ENCODE peak calls at places on chromosomes 12 and 14, in five cellular contexts. One of them, this sample, is unnamed.
A peak's percentile ranks its signal among the peaks of the same experiment; 100 is the strongest.

GRCh38 chr14:64234877-64235651 is 59.1 kb downstream of the ESR2 start:
- DNase-seq in PC-3: peak; percentile 85
- DNase-seq in tibial artery: no peak
- DNase-seq in thoracic aorta: no peak
- DNase-seq in SK-N-SH: peak; percentile 70
- DNase-seq in this sample: no peak

GRCh38 chr14:22561661-22562579 is 27.1 kb downstream of the DAD1 start:
- DNase-seq in SK-N-SH: no peak
- DNase-seq in PC-3: no peak
- DNase-seq in tibial artery: no peak
- DNase-seq in thoracic aorta: no peak
- DNase-seq in this sample: no peak

GRCh38 chr12:52362118-52362726 is 5.1 kb downstream of the KRT85 start:
- DNase-seq in SK-N-SH: no peak
- DNase-seq in thoracic aorta: no peak
- DNase-seq in PC-3: no peak
- DNase-seq in tibial artery: no peak
- DNase-seq in this sample: no peak

GRCh38 chr12:3135522-3136461 is 58.6 kb downstream of the TSPAN9 start:
- DNase-seq in thoracic aorta: no peak
- DNase-seq in tibial artery: peak; percentile 40
- DNase-seq in SK-N-SH: peak; percentile 90
- DNase-seq in PC-3: peak; percentile 69
- DNase-seq in this sample: peak; percentile 81

GRCh38 chr14:61569783-61570182 is 125.5 kb upstream of the HIF1A start:
- DNase-seq in PC-3: peak; percentile 95
- DNase-seq in tibial artery: peak; percentile 53
- DNase-seq in thoracic aorta: no peak
- DNase-seq in SK-N-SH: no peak
- DNase-seq in this sample: peak; percentile 97

GRCh38 chr14:80618751-80619329 is 322.7 kb downstream of the CEP128 start:
- DNase-seq in thoracic aorta: no peak
- DNase-seq in SK-N-SH: no peak
- DNase-seq in tibial artery: no peak
- DNase-seq in PC-3: no peak
- DNase-seq in this sample: no peak

GRCh38 chr12:48960834-48961233 is 3.5 kb upstream of the ARF3 start:
- DNase-seq in thoracic aorta: no peak
- DNase-seq in tibial artery: no peak
- DNase-seq in SK-N-SH: no peak
- DNase-seq in PC-3: no peak
- DNase-seq in this sample: no peak

GRCh38 chr12:62866451-62867082 is 68.4 kb downstream of the PPM1H start:
- DNase-seq in PC-3: peak; percentile 81
- DNase-seq in thoracic aorta: no peak
- DNase-seq in tibial artery: no peak
- DNase-seq in SK-N-SH: no peak
- DNase-seq in this sample: peak; percentile 29

GRCh38 chr14:42228611-42229010 is 621.9 kb downstream of the LRFN5 start:
- DNase-seq in thoracic aorta: no peak
- DNase-seq in SK-N-SH: no peak
- DNase-seq in tibial artery: no peak
- DNase-seq in PC-3: no peak
- DNase-seq in this sample: no peak

GRCh38 chr14:105347587-105347968 is 33.0 kb downstream of the PACS2 start:
- DNase-seq in thoracic aorta: no peak
- DNase-seq in PC-3: no peak
- DNase-seq in tibial artery: no peak
- DNase-seq in SK-N-SH: no peak
- DNase-seq in this sample: no peak

GRCh38 chr12:113298861-113299545 is 35.9 kb downstream of the SLC8B1 start:
- DNase-seq in PC-3: no peak
- DNase-seq in tibial artery: peak; percentile 82
- DNase-seq in thoracic aorta: peak; percentile 49
- DNase-seq in SK-N-SH: no peak
- DNase-seq in this sample: no peak

GRCh38 chr14:51996148-51996746 is 6.9 kb downstream of the RTRAF start:
- DNase-seq in thoracic aorta: no peak
- DNase-seq in tibial artery: no peak
- DNase-seq in PC-3: peak; percentile 58
- DNase-seq in SK-N-SH: no peak
- DNase-seq in this sample: peak; percentile 78

GRCh38 chr12:47097276-47097896 is 17.6 kb upstream of the AMIGO2 start:
- DNase-seq in SK-N-SH: no peak
- DNase-seq in tibial artery: no peak
- DNase-seq in thoracic aorta: no peak
- DNase-seq in PC-3: peak; percentile 80
- DNase-seq in this sample: no peak

GRCh38 chr14:23392613-23393012 is 15.5 kb downstream of the MYH6 start:
- DNase-seq in PC-3: no peak
- DNase-seq in thoracic aorta: no peak
- DNase-seq in tibial artery: no peak
- DNase-seq in SK-N-SH: no peak
- DNase-seq in this sample: no peak

GRCh38 chr12:4302881-4303280 is 18.1 kb upstream of the TIGAR start:
- DNase-seq in PC-3: no peak
- DNase-seq in thoracic aorta: no peak
- DNase-seq in SK-N-SH: no peak
- DNase-seq in tibial artery: no peak
- DNase-seq in this sample: no peak

GRCh38 chr12:8953773-8954402 is 4.4 kb upstream of the M6PR start:
- DNase-seq in PC-3: no peak
- DNase-seq in tibial artery: no peak
- DNase-seq in SK-N-SH: no peak
- DNase-seq in thoracic aorta: no peak
- DNase-seq in this sample: no peak

GRCh38 chr14:102556098-102556677 is 36.3 kb upstream of the RCOR1 start:
- DNase-seq in thoracic aorta: no peak
- DNase-seq in SK-N-SH: peak; percentile 22
- DNase-seq in tibial artery: no peak
- DNase-seq in PC-3: no peak
- DNase-seq in this sample: no peak

GRCh38 chr12:55681142-55682077 is 26.3 kb downstream of the ITGA7 start:
- DNase-seq in thoracic aorta: peak; percentile 63
- DNase-seq in PC-3: peak; percentile 92
- DNase-seq in tibial artery: peak; percentile 35
- DNase-seq in SK-N-SH: no peak
- DNase-seq in this sample: peak; percentile 62

GRCh38 chr14:38808734-38809455 is 294.1 kb downstream of the SEC23A start:
- DNase-seq in tibial artery: no peak
- DNase-seq in SK-N-SH: no peak
- DNase-seq in PC-3: peak; percentile 16
- DNase-seq in thoracic aorta: no peak
- DNase-seq in this sample: no peak

GRCh38 chr12:124678421-124678893 is 111.0 kb upstream of the NCOR2 start:
- DNase-seq in PC-3: no peak
- DNase-seq in SK-N-SH: peak; percentile 57
- DNase-seq in tibial artery: no peak
- DNase-seq in thoracic aorta: no peak
- DNase-seq in this sample: no peak

GRCh38 chr14:67532998-67533753 is at the start of gene PLEKHH1:
- DNase-seq in SK-N-SH: peak; percentile 91
- DNase-seq in tibial artery: peak; percentile 67
- DNase-seq in thoracic aorta: peak; percentile 13
- DNase-seq in PC-3: peak; percentile 80
- DNase-seq in this sample: peak; percentile 87

GRCh38 chr14:69133206-69134125 is 19.5 kb downstream of the DCAF5 start:
- DNase-seq in PC-3: peak; percentile 54
- DNase-seq in thoracic aorta: no peak
- DNase-seq in SK-N-SH: peak; percentile 28
- DNase-seq in tibial artery: no peak
- DNase-seq in this sample: peak; percentile 85

GRCh38 chr14:53174918-53175317 is 21.8 kb upstream of the DDHD1 start:
- DNase-seq in SK-N-SH: peak; percentile 63
- DNase-seq in thoracic aorta: no peak
- DNase-seq in PC-3: no peak
- DNase-seq in tibial artery: no peak
- DNase-seq in this sample: peak; percentile 16

GRCh38 chr12:113860950-113861349 is 105.2 kb downstream of the RBM19 start:
- DNase-seq in tibial artery: no peak
- DNase-seq in SK-N-SH: no peak
- DNase-seq in thoracic aorta: no peak
- DNase-seq in PC-3: no peak
- DNase-seq in this sample: no peak

GRCh38 chr12:6943719-6944380 is at the start of the genes C12orf57 and RNU7-1:
- DNase-seq in tibial artery: peak; percentile 75
- DNase-seq in SK-N-SH: peak; percentile 86
- DNase-seq in PC-3: peak; percentile 91
- DNase-seq in thoracic aorta: no peak
- DNase-seq in this sample: peak; percentile 86

GRCh38 chr14:19930617-19931016 is at the start of gene OR4K1:
- DNase-seq in PC-3: no peak
- DNase-seq in tibial artery: no peak
- DNase-seq in thoracic aorta: no peak
- DNase-seq in SK-N-SH: no peak
- DNase-seq in this sample: no peak
- H3K9me3 ChIP-seq in PC-3: peaks cover 4% of the 10 kb centered on the region
- H3K9me3 ChIP-seq in tibial artery: no peaks in the 10 kb centered on the region
- H3K9me3 ChIP-seq in thoracic aorta: no peaks in the 10 kb centered on the region
- H3K9me3 ChIP-seq in SK-N-SH: no peaks in the 10 kb centered on the region
- H3K9me3 ChIP-seq in this sample: peaks cover 15% of the 10 kb centered on the region

DNA sequence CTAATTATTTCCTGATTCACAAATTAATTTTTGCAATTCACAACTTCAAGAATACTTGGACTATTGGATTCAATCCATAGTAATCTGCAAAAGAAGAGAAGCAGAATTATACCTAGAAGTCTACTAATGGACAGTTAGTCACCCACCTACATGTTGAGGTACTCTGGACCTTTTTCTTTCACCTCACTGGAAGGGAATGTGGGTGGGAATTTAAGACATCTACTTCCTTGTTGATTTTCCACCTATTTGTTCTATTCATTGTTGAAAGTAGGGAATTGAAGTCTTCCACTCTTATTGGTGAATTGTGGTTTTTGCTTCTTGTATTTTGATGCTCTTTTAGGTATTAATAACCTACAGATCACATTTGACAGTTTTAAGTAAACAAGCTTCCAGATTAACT is 11.0 kb downstream of the RESF1 start:
- DNase-seq in thoracic aorta: no peak
- DNase-seq in SK-N-SH: no peak
- DNase-seq in PC-3: no peak
- DNase-seq in tibial artery: no peak
- DNase-seq in this sample: no peak
- H3K9me3 ChIP-seq in thoracic aorta: no peaks in the 10 kb centered on the region
- H3K9me3 ChIP-seq in SK-N-SH: no peaks in the 10 kb centered on the region
- H3K9me3 ChIP-seq in PC-3: no peaks in the 10 kb centered on the region
- H3K9me3 ChIP-seq in tibial artery: no peaks in the 10 kb centered on the region
- H3K9me3 ChIP-seq in this sample: no peaks in the 10 kb centered on the region

GRCh38 chr14:56592746-56593544 is 13.3 kb downstream of the TMEM260 start:
- DNase-seq in SK-N-SH: no peak
- DNase-seq in PC-3: peak; percentile 54
- DNase-seq in thoracic aorta: no peak
- DNase-seq in tibial artery: no peak
- DNase-seq in this sample: no peak

GRCh38 chr14:56598519-56598918 is 18.9 kb downstream of the TMEM260 start:
- DNase-seq in tibial artery: no peak
- DNase-seq in SK-N-SH: no peak
- DNase-seq in PC-3: no peak
- DNase-seq in thoracic aorta: no peak
- DNase-seq in this sample: no peak

GRCh38 chr14:56590535-56590951 is 10.9 kb downstream of the TMEM260 start:
- DNase-seq in SK-N-SH: peak; percentile 29
- DNase-seq in tibial artery: no peak
- DNase-seq in thoracic aorta: no peak
- DNase-seq in PC-3: no peak
- DNase-seq in this sample: peak; percentile 88

GRCh38 chr14:56594428-56594827 is 14.8 kb downstream of the TMEM260 start:
- DNase-seq in PC-3: no peak
- DNase-seq in SK-N-SH: no peak
- DNase-seq in thoracic aorta: no peak
- DNase-seq in tibial artery: no peak
- DNase-seq in this sample: no peak
- H3K9me3 ChIP-seq in PC-3: no peaks in the 10 kb centered on the region
- H3K9me3 ChIP-seq in SK-N-SH: no peaks in the 10 kb centered on the region
- H3K9me3 ChIP-seq in thoracic aorta: no peaks in the 10 kb centered on the region
- H3K9me3 ChIP-seq in tibial artery: no peaks in the 10 kb centered on the region
- H3K9me3 ChIP-seq in this sample: no peaks in the 10 kb centered on the region

GRCh38 chr12:133083345-133083744 is 2.6 kb downstream of the ZNF140 start:
- DNase-seq in tibial artery: no peak
- DNase-seq in thoracic aorta: no peak
- DNase-seq in SK-N-SH: no peak
- DNase-seq in PC-3: no peak
- DNase-seq in this sample: no peak

GRCh38 chr12:133080619-133081407 is at the start of gene ZNF140:
- DNase-seq in tibial artery: peak; percentile 95
- DNase-seq in PC-3: peak; percentile 44
- DNase-seq in SK-N-SH: peak; percentile 87
- DNase-seq in thoracic aorta: peak; percentile 87
- DNase-seq in this sample: peak; percentile 99

GRCh38 chr12:133080051-133080618 is 588 bp upstream of the ZNF140 start:
- DNase-seq in PC-3: peak; percentile 56
- DNase-seq in SK-N-SH: peak; percentile 80
- DNase-seq in tibial artery: peak; percentile 98
- DNase-seq in thoracic aorta: peak; percentile 96
- DNase-seq in this sample: peak; percentile 100

DNA sequence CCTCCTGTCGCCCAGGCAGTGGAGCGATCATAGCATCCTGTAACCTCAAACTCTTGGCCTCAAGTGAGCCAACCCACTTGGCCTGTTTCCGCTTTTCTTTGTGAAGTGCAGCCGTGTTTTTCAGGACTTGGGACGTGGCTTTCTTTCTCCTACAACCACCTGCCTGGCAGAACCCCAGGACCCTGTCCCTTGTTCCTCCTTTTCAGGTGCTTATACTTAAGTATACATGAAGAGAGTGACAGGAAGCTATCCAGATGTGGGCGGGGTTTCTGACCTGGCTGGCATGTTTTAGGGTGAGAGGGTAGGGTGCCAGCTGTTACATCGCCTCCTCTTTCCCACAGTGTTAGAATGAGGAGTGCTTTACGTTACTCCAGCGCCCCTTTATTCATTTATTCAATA is 684 bp downstream of the ZNF140 start:
- DNase-seq in tibial artery: peak; percentile 18
- DNase-seq in PC-3: no peak
- DNase-seq in SK-N-SH: no peak
- DNase-seq in thoracic aorta: no peak
- DNase-seq in this sample: no peak
- H3K9me3 ChIP-seq in tibial artery: no peaks in the 10 kb centered on the region
- H3K9me3 ChIP-seq in PC-3: peaks cover 35% of the 10 kb centered on the region
- H3K9me3 ChIP-seq in SK-N-SH: peaks cover 27% of the 10 kb centered on the region
- H3K9me3 ChIP-seq in thoracic aorta: peaks cover 79% of the 10 kb centered on the region
- H3K9me3 ChIP-seq in this sample: no peaks in the 10 kb centered on the region